ENCODE peak calls at places on chromosomes 13 and 19, in five cellular contexts. T, C, E, A and W are unnamed samples.

GRCh38 chr19:51166846-51167490 is 24.9 kb downstream of the SIGLEC7 start:
- DNase-seq in T (no peak), C (no peak), E (no peak), A (no peak), W (no peak)

GRCh38 chr19:18044825-18045304 is 36.9 kb downstream of the ARRDC2 start:
- DNase-seq in A (peak; percentile 86), C (peak; percentile 54), T (peak; percentile 57), E (peak; percentile 73), W (no peak)

GRCh38 chr19:46404039-46404883 is 9.1 kb downstream of the CCDC8 start:
- DNase-seq in A (peak; percentile 35), C (peak; percentile 73), E (no peak), T (no peak), W (no peak)

GRCh38 chr19:29548483-29549085 is 22.8 kb downstream of the VSTM2B start:
- DNase-seq in A (peak; percentile 9), E (no peak), C (no peak), T (no peak), W (peak; percentile 45)

GRCh38 chr19:30333291-30334065 is 38.7 kb upstream of the ZNF536 start:
- DNase-seq in T (no peak), E (no peak), C (no peak), A (no peak), W (no peak)

GRCh38 chr13:57624565-57625435 is 6.7 kb upstream of the PCDH17 start:
- DNase-seq in A (no peak), C (peak; percentile 49), T (no peak), E (peak; percentile 32), W (no peak)

GRCh38 chr19:11414544-11414943 is 4.6 kb downstream of the RGL3 start:
- DNase-seq in A (no peak), T (peak; percentile 74), E (no peak), C (no peak), W (no peak)

GRCh38 chr13:31485651-31486051 is 253.7 kb upstream of the RXFP2 start:
- DNase-seq in T (no peak), A (no peak), E (no peak), C (no peak), W (no peak)

GRCh38 chr13:76646946-76647345 is 239.3 kb downstream of the KCTD12 start:
- DNase-seq in E (no peak), A (no peak), T (no peak), C (no peak), W (no peak)

GRCh38 chr13:111947026-111947810 is 119.7 kb upstream of the SOX1 start:
- DNase-seq in T (no peak), A (peak; percentile 23), E (no peak), C (no peak), W (no peak)

GRCh38 chr19:56837892-56838679 is 2.4 kb downstream of the PEG3 start:
- DNase-seq in T (no peak), E (peak; percentile 38), A (no peak), C (no peak), W (no peak)

GRCh38 chr13:109998808-109999528 is 212.6 kb upstream of the IRS2 start:
- DNase-seq in C (no peak), E (peak; percentile 95), A (no peak), T (no peak), W (no peak)

GRCh38 chr13:48976677-48977625 is 1.2 kb downstream of the FNDC3A start:
- DNase-seq in C (no peak), T (no peak), E (peak; percentile 31), A (no peak), W (no peak)

GRCh38 chr19:41426952-41427646 is at the start of gene B3GNT8:
- DNase-seq in T (no peak), A (peak; percentile 86), E (peak; percentile 12), C (peak; percentile 89), W (peak; percentile 84)

GRCh38 chr13:45292176-45292575 is 48.8 kb downstream of the TPT1 start:
- DNase-seq in C (no peak), A (no peak), E (no peak), T (no peak), W (peak; percentile 7)

GRCh38 chr13:61664821-61665705 is 249.4 kb upstream of the PCDH20 start:
- DNase-seq in C (no peak), T (no peak), A (peak; percentile 61), E (peak; percentile 60), W (no peak)

GRCh38 chr13:51764184-51765141 is 39.5 kb downstream of the DHRS12 start:
- DNase-seq in E (peak; percentile 70), T (no peak), C (no peak), A (peak; percentile 56), W (no peak)

GRCh38 chr13:43441916-43442315 is 344.9 kb downstream of the ENOX1 start:
- DNase-seq in T (no peak), A (no peak), C (no peak), E (no peak), W (no peak)

GRCh38 chr19:35154535-35155406 is at the start of gene FXYD5:
- DNase-seq in A (peak; percentile 68), T (no peak), E (no peak), C (peak; percentile 64), W (no peak)

GRCh38 chr19:1154731-1155351 is 19.2 kb downstream of the SBNO2 start:
- DNase-seq in C (no peak), A (peak; percentile 87), E (no peak), T (no peak), W (no peak)

GRCh38 chr19:56120371-56121179 is 520 bp downstream of the ZNF787 start:
- DNase-seq in T (no peak), A (peak; percentile 77), E (no peak), C (peak; percentile 52), W (peak; percentile 78)

GRCh38 chr19:53903055-53903680 is 5.9 kb upstream of the CACNG7 start:
- DNase-seq in E (no peak), C (peak; percentile 69), T (no peak), A (no peak), W (no peak)

GRCh38 chr13:33908111-33908510 is 90.2 kb downstream of the RFC3 start:
- DNase-seq in E (no peak), T (no peak), C (no peak), A (no peak), W (no peak)

GRCh38 chr13:75762066-75762937 is 126.2 kb downstream of the LMO7 start:
- DNase-seq in E (peak; percentile 29), A (peak; percentile 26), T (no peak), C (no peak), W (no peak)

GRCh38 chr13:43023244-43023931 is at the start of gene DNAJC15:
- DNase-seq in T (peak; percentile 54), C (peak; percentile 81), A (peak; percentile 78), E (no peak), W (peak; percentile 82)

GRCh38 chr13:28258401-28258800 is 120.1 kb downstream of the PAN3 start:
- DNase-seq in E (no peak), C (no peak), T (no peak), A (no peak), W (no peak)

GRCh38 chr19:49651029-49651825 is 9.2 kb downstream of the SCAF1 start:
- DNase-seq in E (no peak), C (no peak), A (no peak), T (no peak), W (no peak)
- TF ChIP-seq CTCF in E (no peak), C (no peak), A (no peak), T (no peak), W (no peak)

DNA sequence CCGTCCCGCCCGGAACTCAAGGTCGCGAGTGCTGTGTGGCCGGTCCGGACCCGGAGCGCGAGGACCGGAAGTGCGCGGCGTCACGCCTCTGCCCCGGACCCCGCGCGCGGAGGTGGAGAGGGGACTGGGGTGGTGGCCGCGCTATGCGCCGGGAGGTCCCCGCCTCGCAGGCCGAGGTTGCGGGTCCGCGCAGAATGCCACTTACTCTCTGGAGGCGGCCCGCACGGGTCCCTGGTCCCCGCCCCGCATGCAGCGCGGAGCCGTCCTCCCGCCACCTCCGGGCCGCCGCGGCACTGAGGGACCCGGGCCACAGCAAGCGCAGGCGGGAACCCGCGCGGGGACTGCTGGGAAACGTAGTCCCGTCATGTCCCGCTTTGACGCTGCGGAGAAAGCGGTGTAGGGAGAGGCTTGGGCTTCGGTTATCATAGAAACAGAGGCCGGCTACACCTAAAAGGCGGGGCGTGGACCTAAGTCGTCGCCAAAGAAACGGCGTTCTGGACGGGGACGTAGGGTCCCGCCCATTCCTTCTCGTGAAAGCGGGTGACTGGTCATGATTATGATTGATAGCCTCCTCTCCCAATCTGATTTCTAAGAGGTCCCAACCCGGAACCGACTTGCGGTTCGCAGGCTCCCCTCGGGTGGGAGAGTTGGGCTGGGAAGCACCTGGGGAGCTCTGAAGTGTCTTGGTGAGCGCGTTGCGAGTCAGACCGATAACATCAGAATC is at the start of gene ZNF837:
- DNase-seq in C (peak; percentile 99), E (peak; percentile 100), A (peak; percentile 99), T (peak; percentile 68), W (peak; percentile 97)
- TF ChIP-seq CTCF in C (no peak), E (no peak), A (no peak), T (no peak), W (no peak)

DNA sequence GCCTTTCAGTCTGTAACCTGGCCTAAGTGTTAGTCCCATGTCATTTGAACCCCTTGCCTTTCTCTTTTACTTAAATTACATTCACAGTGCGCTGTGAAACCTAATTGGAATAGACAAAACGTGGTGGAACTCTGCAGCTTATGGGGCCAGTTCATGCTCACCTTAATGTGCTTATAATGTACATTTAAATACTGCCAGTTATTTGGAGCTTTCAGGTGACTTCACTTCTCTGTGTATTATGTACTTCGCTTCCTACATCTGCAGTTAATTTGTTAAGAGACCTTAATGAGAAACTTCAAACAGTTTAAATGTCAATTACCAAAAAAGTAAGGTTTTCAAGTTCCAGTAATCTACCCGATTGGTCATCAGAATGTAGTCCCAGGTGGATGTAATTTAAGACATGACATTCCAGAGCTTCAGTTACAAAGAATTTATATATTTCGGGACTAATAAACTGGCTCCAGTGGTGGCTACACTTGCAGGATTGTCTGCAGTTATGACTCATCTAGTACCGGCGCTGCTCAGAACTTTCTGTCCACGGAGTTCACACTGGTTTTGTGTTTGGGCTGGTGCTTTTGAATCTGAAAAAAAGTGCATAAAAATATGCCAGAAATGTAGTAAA is 125.3 kb downstream of the TM9SF2 start:
- DNase-seq in E (peak; percentile 21), A (no peak), C (no peak), T (no peak), W (no peak)
- TF ChIP-seq CTCF in E (no peak), A (no peak), C (no peak), T (no peak), W (no peak)

GRCh38 chr19:48290341-48290922 is 20.6 kb downstream of the ZNF114 start:
- DNase-seq in T (no peak), E (no peak), C (peak; percentile 81), A (no peak), W (no peak)
- TF ChIP-seq CTCF in T (no peak), E (peak; percentile 27), C (no peak), A (no peak), W (peak; percentile 50)

DNA sequence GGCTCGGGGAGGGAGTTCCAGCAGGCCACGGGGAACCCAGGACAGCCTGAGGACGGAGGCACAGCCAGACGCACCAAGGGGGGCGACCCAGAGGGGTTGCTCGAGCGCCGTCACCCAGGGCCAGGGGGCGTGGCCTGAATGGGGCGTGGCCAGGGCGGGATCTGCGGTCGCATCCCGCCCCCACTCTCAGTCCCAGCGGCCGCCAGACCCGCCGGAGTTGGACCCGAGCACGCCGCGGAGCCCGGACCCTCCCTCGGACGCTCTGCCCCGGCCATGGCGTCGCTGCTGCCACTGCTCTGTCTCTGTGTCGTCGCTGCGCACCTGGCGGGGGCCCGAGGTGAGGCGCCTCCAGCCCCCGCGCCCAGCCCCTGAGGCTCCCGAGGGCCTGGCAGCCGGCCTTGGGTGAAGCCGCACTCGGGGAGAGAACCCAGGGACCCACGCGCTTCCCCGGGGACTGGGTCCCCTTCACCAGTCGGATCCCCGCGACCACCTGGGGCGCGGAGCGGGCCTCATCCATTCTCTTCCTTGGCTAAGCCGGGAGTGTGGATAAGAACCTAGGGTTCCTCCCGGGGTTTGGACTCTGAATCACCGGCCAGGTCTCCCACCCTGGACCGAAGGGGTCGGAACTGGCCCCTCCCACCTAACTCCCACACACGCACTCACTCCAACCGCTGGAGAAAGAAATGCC is at the start of gene CILP2:
- DNase-seq in T (no peak), C (peak; percentile 91), A (peak; percentile 37), E (no peak), W (no peak)
- TF ChIP-seq CTCF in T (no peak), C (no peak), A (no peak), E (no peak), W (no peak)